ENCODE peak calls at places on chromosomes 6 and 20, in six cellular contexts. S is AG10803, J is kidney epithelial cell, D is Panc1, X is astrocyte, H is B cell. Y is an unnamed sample.
A peak's percentile ranks its signal among the peaks of the same experiment; 100 is the strongest.

GRCh38 chr6:56984374-56984773 is 29.5 kb downstream of the BEND6 start:
- DNase-seq in D (no peak), X (peak; percentile 65), S (peak; percentile 65), H (no peak), J (no peak), Y (no peak)

GRCh38 chr6:108782231-108783041 is 65.8 kb upstream of the ARMC2 start:
- DNase-seq in X (peak; percentile 71), S (peak; percentile 73), D (peak; percentile 96), H (peak; percentile 81), J (peak; percentile 60), Y (peak; percentile 90)

GRCh38 chr6:75094614-75095321 is 111.1 kb downstream of the COL12A1 start:
- DNase-seq in J (no peak), X (peak; percentile 95), S (peak; percentile 73), H (no peak), D (no peak), Y (no peak)

GRCh38 chr6:142851601-142852000 is 93.4 kb downstream of the HIVEP2 start:
- DNase-seq in H (no peak), S (no peak), J (no peak), X (no peak), D (no peak), Y (no peak)

GRCh38 chr6:150720774-150721233 is 121.1 kb downstream of the PLEKHG1 start:
- DNase-seq in H (peak; percentile 64), J (peak; percentile 97), D (no peak), S (peak; percentile 16), X (peak; percentile 94), Y (no peak)

GRCh38 chr6:26044140-26045045 is 42.8 kb upstream of the HFE start:
- DNase-seq in S (peak; percentile 29), J (no peak), H (peak; percentile 46), X (no peak), D (no peak), Y (peak; percentile 49)

GRCh38 chr6:39342692-39343460 is 20.4 kb upstream of the KCNK16 start:
- DNase-seq in X (no peak), J (no peak), S (no peak), D (no peak), H (peak; percentile 44), Y (no peak)

GRCh38 chr6:157143885-157144795 is 179.2 kb downstream of the TMEM242 start:
- DNase-seq in H (no peak), J (no peak), S (no peak), D (no peak), X (peak; percentile 53), Y (no peak)

GRCh38 chr6:106579281-106579680 is 50.0 kb downstream of the RTN4IP1 start:
- DNase-seq in J (no peak), X (no peak), D (no peak), S (peak; percentile 43), H (no peak), Y (no peak)

GRCh38 chr6:110476046-110476849 is at the start of gene SLC22A16:
- DNase-seq in H (no peak), J (no peak), D (no peak), X (no peak), S (no peak), Y (no peak)

GRCh38 chr20:48705208-48706115 is 122.3 kb downstream of the PREX1 start:
- DNase-seq in D (no peak), X (no peak), H (no peak), J (no peak), S (peak; percentile 57), Y (no peak)

GRCh38 chr6:108650781-108651180 is 90.1 kb downstream of the FOXO3 start:
- DNase-seq in J (no peak), S (peak; percentile 84), D (no peak), H (peak; percentile 18), X (peak; percentile 73), Y (no peak)

GRCh38 chr20:48039514-48039913 is 254.2 kb upstream of the SULF2 start:
- DNase-seq in D (no peak), X (no peak), J (no peak), H (no peak), S (no peak), Y (no peak)

GRCh38 chr20:33730946-33731692 is 677 bp upstream of the ZNF341 start:
- DNase-seq in S (no peak), X (no peak), H (no peak), D (no peak), J (no peak), Y (no peak)

GRCh38 chr6:84457276-84457675 is 229.8 kb upstream of the CEP162 start:
- DNase-seq in X (peak; percentile 68), D (no peak), J (no peak), H (no peak), S (no peak), Y (no peak)

GRCh38 chr6:32843979-32844838 is at the start of gene PSMB8:
- DNase-seq in H (peak; percentile 100), J (peak; percentile 84), X (peak; percentile 84), S (peak; percentile 91), D (peak; percentile 90), Y (peak; percentile 100)
- TF ChIP-seq CTCF in H (no peak), J (peak; percentile 37), X (no peak), S (peak; percentile 32), D (no peak), Y (no peak)

DNA sequence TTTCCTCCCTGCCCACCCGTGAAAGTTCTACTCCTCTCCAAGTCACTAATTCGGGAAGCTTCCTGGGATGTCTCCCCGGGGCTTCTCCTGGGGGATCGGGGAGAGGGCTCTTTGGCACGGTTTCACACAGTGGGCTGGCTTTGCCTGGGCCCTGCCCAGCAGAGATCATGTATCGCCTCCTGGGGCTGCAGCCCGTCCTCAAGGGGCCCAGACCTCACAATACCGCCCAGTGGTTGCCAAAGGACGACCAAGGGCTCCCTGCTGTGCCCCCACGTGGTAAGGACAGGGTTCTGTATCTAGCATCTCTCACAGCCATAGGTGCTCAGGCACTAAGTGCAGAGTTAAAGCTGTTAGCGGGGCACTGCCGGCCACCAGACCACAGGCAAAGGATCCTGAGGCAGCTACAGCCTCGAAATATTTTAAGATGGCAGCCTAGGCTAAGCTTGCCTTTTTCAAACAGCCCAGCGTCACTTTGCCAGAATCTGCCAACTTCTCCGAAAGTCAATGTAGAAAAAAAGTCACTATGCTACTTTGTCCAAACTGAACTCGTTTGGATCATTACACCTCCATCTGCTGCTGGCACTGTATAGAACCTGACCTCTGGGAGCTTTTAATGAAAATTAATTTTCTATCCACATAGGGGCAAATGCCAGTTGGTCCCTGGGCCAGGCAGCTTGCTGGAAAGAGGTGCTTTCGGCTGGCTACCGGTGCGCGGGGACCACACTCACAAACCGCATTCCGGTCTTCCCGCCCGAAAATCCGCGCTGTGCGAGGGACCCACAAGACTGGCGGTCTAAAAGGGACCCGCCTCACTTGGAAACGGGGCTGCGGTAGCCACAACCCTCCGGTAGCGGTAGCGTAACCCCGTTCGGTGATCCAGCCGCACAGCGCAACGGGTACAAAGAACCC is 1.3 kb upstream of the NNAT start:
- DNase-seq in X (no peak), J (no peak), H (no peak), S (no peak), D (no peak), Y (no peak)
- TF ChIP-seq CTCF in X (no peak), J (no peak), H (no peak), S (no peak), D (no peak), Y (no peak)

GRCh38 chr20:56420028-56420427 is 8.0 kb downstream of the CASS4 start:
- DNase-seq in S (no peak), H (no peak), J (no peak), D (no peak), X (no peak), Y (no peak)

GRCh38 chr20:56420940-56421688 is 9.1 kb downstream of the CASS4 start:
- DNase-seq in X (no peak), J (no peak), D (no peak), H (no peak), S (no peak), Y (no peak)

GRCh38 chr20:56424931-56425330 is 12.9 kb downstream of the CASS4 start:
- DNase-seq in X (no peak), S (no peak), H (no peak), J (no peak), D (no peak), Y (no peak)

GRCh38 chr20:56422824-56423189 is 10.7 kb downstream of the CASS4 start:
- DNase-seq in D (no peak), J (no peak), X (no peak), S (no peak), H (no peak), Y (no peak)

GRCh38 chr20:56422131-56422823 is 10.2 kb downstream of the CASS4 start:
- DNase-seq in H (no peak), J (peak; percentile 60), X (peak; percentile 85), D (no peak), S (peak; percentile 58), Y (no peak)
- TF ChIP-seq CTCF in H (no peak), J (no peak), X (no peak), D (no peak), S (peak; percentile 12), Y (no peak)

GRCh38 chr6:786946-787763 is 94.2 kb upstream of the EXOC2 start:
- DNase-seq in S (no peak), X (no peak), D (peak; percentile 15), H (no peak), J (no peak), Y (no peak)
- TF ChIP-seq CTCF in S (peak; percentile 67), X (peak; percentile 34), D (peak; percentile 91), H (peak; percentile 75), J (peak; percentile 55), Y (peak; percentile 62)

GRCh38 chr6:31358302-31358701 is 1.3 kb upstream of the HLA-B start:
- DNase-seq in H (no peak), J (no peak), D (no peak), S (no peak), X (no peak), Y (no peak)

GRCh38 chr6:31355540-31355988 is 1.4 kb downstream of the HLA-B start:
- DNase-seq in X (no peak), H (no peak), S (no peak), J (no peak), D (no peak), Y (no peak)

GRCh38 chr6:31356946-31357466 is at the start of gene HLA-B:
- DNase-seq in H (peak; percentile 90), J (peak; percentile 25), D (peak; percentile 53), S (peak; percentile 81), X (peak; percentile 73), Y (peak; percentile 70)

GRCh38 chr6:31354788-31355539 is 2.0 kb downstream of the HLA-B start:
- DNase-seq in J (no peak), X (no peak), S (no peak), H (no peak), D (no peak), Y (no peak)

GRCh38 chr6:31356216-31356945 is 598 bp downstream of the HLA-B start:
- DNase-seq in D (no peak), S (peak; percentile 23), J (no peak), H (peak; percentile 49), X (no peak), Y (peak; percentile 48)
- TF ChIP-seq CTCF in D (no peak), S (no peak), J (no peak), H (no peak), X (no peak), Y (no peak)

Y was measured in colonic mucosa.